ENCODE peak calls at places on chromosomes 4 and X, in eight cellular contexts. K is tibial artery; L is lower lobe of right lung; H is OCI-LY7; U is effector memory CD4-positive, alpha-beta T cell; E is astrocyte; M is heart left ventricle; P is aorta. G is an unnamed sample.

GRCh38 chrX:11704725-11705495 is 39.2 kb upstream of the ARHGAP6 start:
- DNase-seq in K (no peak), L (no peak), H (no peak), U (no peak), E (peak; percentile 32), M (no peak), P (no peak), G (no peak)

GRCh38 chr4:168384437-168385141 is 66.0 kb upstream of the DDX60 start:
- DNase-seq in K (no peak), L (no peak), H (no peak), U (no peak), E (peak; percentile 25), M (no peak), P (no peak), G (peak; percentile 41)

GRCh38 chr4:120630432-120630831 is 292.1 kb downstream of the PRDM5 start:
- DNase-seq in K (no peak), L (no peak), H (no peak), U (no peak), E (no peak), M (no peak), P (no peak), G (no peak)

GRCh38 chrX:28398352-28398751 is 188.9 kb upstream of the IL1RAPL1 start:
- DNase-seq in K (no peak), L (no peak), H (no peak), U (no peak), E (no peak), M (no peak), P (no peak), G (no peak)

GRCh38 chrX:129984196-129984962 is 1.9 kb downstream of the BCORL1 start:
- DNase-seq in K (peak; percentile 64), L (peak; percentile 58), H (peak; percentile 14), U (peak; percentile 42), E (no peak), M (peak; percentile 69), P (peak; percentile 58), G (peak; percentile 49)

GRCh38 chrX:17414839-17415238 is 39.8 kb downstream of the NHS start:
- DNase-seq in K (peak; percentile 60), L (no peak), H (no peak), U (no peak), E (no peak), M (no peak), P (peak; percentile 56), G (peak; percentile 60)

GRCh38 chrX:66728818-66729271 is 90.0 kb upstream of the EDA2R start:
- DNase-seq in K (peak; percentile 64), L (peak; percentile 49), H (peak; percentile 37), U (peak; percentile 27), E (peak; percentile 16), M (peak; percentile 28), P (peak; percentile 64), G (peak; percentile 61)

GRCh38 chrX:103418811-103419210 is 42.5 kb downstream of the BEX3 start:
- DNase-seq in K (no peak), L (no peak), H (no peak), U (no peak), E (no peak), M (no peak), P (no peak), G (no peak)

GRCh38 chr4:87498446-87498900 is 30.7 kb downstream of the SPARCL1 start:
- DNase-seq in K (no peak), L (no peak), H (no peak), U (no peak), E (peak; percentile 30), M (no peak), P (no peak), G (no peak)

GRCh38 chrX:11066812-11067211 is 44.3 kb upstream of the HCCS start:
- DNase-seq in K (no peak), L (no peak), H (no peak), U (no peak), E (no peak), M (no peak), P (no peak), G (no peak)

GRCh38 chr4:47876310-47876709 is 38.1 kb downstream of the NFXL1 start:
- DNase-seq in K (no peak), L (no peak), H (no peak), U (no peak), E (no peak), M (no peak), P (no peak), G (no peak)
- H3K36me3 ChIP-seq in K (peaks cover 75% of the 10 kb centered on the region), L (peaks cover 69% of the 10 kb centered on the region), H (peaks cover 92% of the 10 kb centered on the region), U (peaks cover 19% of the 10 kb centered on the region), E (peaks cover 36% of the 10 kb centered on the region), M (peaks cover 48% of the 10 kb centered on the region), P (peaks cover 4% of the 10 kb centered on the region), G (no peaks in the 10 kb centered on the region)

DNA sequence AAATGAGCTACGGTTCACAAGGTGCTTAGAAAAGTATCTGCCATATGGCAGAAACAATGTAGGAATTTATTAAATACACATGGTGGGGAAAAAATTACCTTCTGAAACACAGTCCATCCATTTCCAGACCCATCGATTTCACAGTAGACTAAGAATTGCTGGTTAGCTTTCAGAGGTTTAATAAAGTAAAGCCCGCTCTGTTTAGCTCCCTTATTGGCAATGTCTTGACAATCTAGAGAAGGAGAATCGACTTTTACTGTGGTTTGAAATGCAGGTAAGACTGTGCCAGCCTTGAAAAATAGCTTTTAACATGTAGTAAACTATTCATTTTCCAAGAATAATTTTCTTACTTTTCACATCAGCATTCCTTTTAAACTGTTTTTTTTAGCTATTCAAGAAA is 2.9 kb downstream of the FGG start:
- DNase-seq in K (no peak), L (no peak), H (no peak), U (no peak), E (no peak), M (no peak), P (no peak), G (no peak)
- H3K27ac ChIP-seq in K (no peak overlapping the region), L (no peak overlapping the region), H (no peak overlapping the region), U (no peak overlapping the region), E (no peak overlapping the region), M (no peak overlapping the region), P (no peak overlapping the region), G (no peak overlapping the region)

GRCh38 chrX:31227250-31227649 is 155.4 kb upstream of the FTHL17 start:
- DNase-seq in K (no peak), L (no peak), H (no peak), U (no peak), E (peak; percentile 85), M (no peak), P (no peak), G (no peak)

GRCh38 chrX:31223817-31224216 is 152.0 kb upstream of the FTHL17 start:
- DNase-seq in K (no peak), L (no peak), H (peak; percentile 44), U (no peak), E (peak; percentile 76), M (no peak), P (no peak), G (peak; percentile 7)

GRCh38 chrX:31224321-31225012 is 152.6 kb upstream of the FTHL17 start:
- DNase-seq in K (no peak), L (no peak), H (no peak), U (no peak), E (peak; percentile 8), M (no peak), P (no peak), G (no peak)

GRCh38 chrX:31228415-31228832 is 156.6 kb upstream of the FTHL17 start:
- DNase-seq in K (no peak), L (no peak), H (no peak), U (no peak), E (peak; percentile 73), M (no peak), P (peak; percentile 49), G (peak; percentile 8)

GRCh38 chrX:31225819-31226218 is 154.0 kb upstream of the FTHL17 start:
- DNase-seq in K (no peak), L (no peak), H (no peak), U (no peak), E (no peak), M (no peak), P (no peak), G (no peak)
- H3K36me3 ChIP-seq in K (no peaks in the 10 kb centered on the region), L (no peaks in the 10 kb centered on the region), H (peaks cover 17% of the 10 kb centered on the region), U (no peaks in the 10 kb centered on the region), E (no peaks in the 10 kb centered on the region), M (no peaks in the 10 kb centered on the region), P (no peaks in the 10 kb centered on the region), G (no peaks in the 10 kb centered on the region)

GRCh38 chrX:132855760-132856341 is 102.6 kb downstream of the HS6ST2 start:
- DNase-seq in K (no peak), L (no peak), H (no peak), U (no peak), E (no peak), M (no peak), P (no peak), G (no peak)
- H3K27ac ChIP-seq in K (no peak overlapping the region), L (no peak overlapping the region), H (no peak overlapping the region), U (no peak overlapping the region), E (no peak overlapping the region), M (no peak overlapping the region), P (no peak overlapping the region), G (no peak overlapping the region)

GRCh38 chr4:142480244-142480643 is 365.9 kb downstream of the INPP4B start:
- DNase-seq in K (no peak), L (no peak), H (no peak), U (no peak), E (peak; percentile 64), M (no peak), P (no peak), G (no peak)

GRCh38 chr4:142485452-142485851 is 360.6 kb downstream of the INPP4B start:
- DNase-seq in K (no peak), L (no peak), H (no peak), U (no peak), E (no peak), M (no peak), P (no peak), G (no peak)
- H3K36me3 ChIP-seq in K (no peaks in the 10 kb centered on the region), L (no peaks in the 10 kb centered on the region), H (no peaks in the 10 kb centered on the region), U (no peaks in the 10 kb centered on the region), E (no peaks in the 10 kb centered on the region), M (no peaks in the 10 kb centered on the region), P (no peaks in the 10 kb centered on the region), G (no peaks in the 10 kb centered on the region)

GRCh38 chr4:183072181-183072580 is 26.9 kb upstream of the WWC2 start:
- DNase-seq in K (no peak), L (no peak), H (no peak), U (no peak), E (peak; percentile 58), M (no peak), P (no peak), G (no peak)

GRCh38 chr4:183074288-183074990 is 24.6 kb upstream of the WWC2 start:
- DNase-seq in K (no peak), L (no peak), H (no peak), U (no peak), E (peak; percentile 72), M (no peak), P (no peak), G (no peak)

GRCh38 chr4:183071222-183071621 is 27.8 kb upstream of the WWC2 start:
- DNase-seq in K (no peak), L (no peak), H (no peak), U (no peak), E (no peak), M (no peak), P (no peak), G (no peak)

GRCh38 chr4:183073838-183074145 is 25.3 kb upstream of the WWC2 start:
- DNase-seq in K (no peak), L (no peak), H (no peak), U (no peak), E (no peak), M (no peak), P (no peak), G (no peak)

GRCh38 chr4:183068502-183068901 is 30.6 kb upstream of the WWC2 start:
- DNase-seq in K (no peak), L (no peak), H (no peak), U (no peak), E (no peak), M (no peak), P (no peak), G (no peak)
- H3K27ac ChIP-seq in K (no peak overlapping the region), L (no peak overlapping the region), H (no peak overlapping the region), U (no peak overlapping the region), E (no peak overlapping the region), M (no peak overlapping the region), P (no peak overlapping the region), G (no peak overlapping the region)